ENCODE peak calls at places on chromosomes 5 and 9, in seven cellular contexts. T is adrenal gland; H is renal cortical epithelial cell; G is AG08396; L is HCT116; D is effector CD8-positive, alpha-beta T cell; A is WERI-Rb-1. M is an unnamed sample.
A peak's percentile ranks its signal among the peaks of the same experiment; 100 is the strongest.

GRCh38 chr9:136679431-136679941 is 7.8 kb downstream of the AGPAT2 start:
- DNase-seq in L (no peak), D (no peak), G (no peak), A (no peak), H (no peak), T (peak; percentile 80), M (no peak)

GRCh38 chr5:163595851-163596399 is 90.5 kb downstream of the MAT2B start:
- DNase-seq in G (no peak), D (no peak), T (no peak), H (no peak), A (peak; percentile 28), L (no peak), M (no peak)

GRCh38 chr9:69762527-69762926 is 2.7 kb upstream of the PTAR1 start:
- DNase-seq in D (no peak), G (no peak), T (no peak), A (no peak), L (no peak), H (no peak), M (no peak)

GRCh38 chr5:135462304-135462703 is 10.2 kb upstream of the TIFAB start:
- DNase-seq in H (peak; percentile 38), A (peak; percentile 93), D (peak; percentile 12), G (peak; percentile 62), L (peak; percentile 90), T (peak; percentile 59), M (peak; percentile 46)

GRCh38 chr5:96065577-96066385 is 104.1 kb upstream of the ELL2 start:
- DNase-seq in T (no peak), H (no peak), L (no peak), D (no peak), A (peak; percentile 39), G (no peak), M (no peak)

GRCh38 chr5:437281-437771 is 5.7 kb upstream of the EXOC3 start:
- DNase-seq in A (no peak), D (no peak), T (peak; percentile 46), H (no peak), G (no peak), L (no peak), M (no peak)

GRCh38 chr9:92468206-92468605 is 14.1 kb downstream of the ASPN start:
- DNase-seq in L (no peak), A (no peak), T (no peak), D (no peak), G (peak; percentile 25), H (peak; percentile 33), M (peak; percentile 77)

GRCh38 chr5:171336486-171337206 is 27.6 kb downstream of the TLX3 start:
- DNase-seq in H (peak; percentile 50), L (peak; percentile 42), D (no peak), T (peak; percentile 60), A (peak; percentile 52), G (peak; percentile 46), M (peak; percentile 61)

GRCh38 chr5:44365351-44365750 is 23.9 kb downstream of the FGF10 start:
- DNase-seq in T (no peak), L (no peak), A (no peak), G (no peak), D (no peak), H (peak; percentile 19), M (peak; percentile 78)

GRCh38 chr5:115815006-115815692 is 1.3 kb downstream of the CDO1 start:
- DNase-seq in G (no peak), D (no peak), T (no peak), L (no peak), A (no peak), H (no peak), M (peak; percentile 59)

GRCh38 chr9:106731910-106732309 is 131.1 kb upstream of the ZNF462 start:
- DNase-seq in H (no peak), L (no peak), T (no peak), D (no peak), A (peak; percentile 46), G (no peak), M (no peak)

GRCh38 chr5:97297063-97297715 is 114.1 kb upstream of the RIOK2 start:
- DNase-seq in G (peak; percentile 35), L (peak; percentile 60), T (no peak), D (no peak), H (no peak), A (peak; percentile 74), M (peak; percentile 40)

GRCh38 chr5:78521455-78521854 is 127.1 kb downstream of the LHFPL2 start:
- DNase-seq in H (no peak), T (no peak), A (no peak), D (no peak), L (no peak), G (no peak), M (no peak)

GRCh38 chr9:92242115-92242778 is 51.2 kb downstream of the IARS1 start:
- DNase-seq in D (no peak), T (peak; percentile 69), G (peak; percentile 54), L (no peak), A (no peak), H (peak; percentile 99), M (peak; percentile 97)

GRCh38 chr5:111810087-111810486 is 53.1 kb upstream of the NREP start:
- DNase-seq in A (no peak), D (no peak), H (peak; percentile 33), G (no peak), T (no peak), L (no peak), M (peak; percentile 21)

GRCh38 chr5:132435891-132436290 is 54.7 kb downstream of the IRF1 start:
- DNase-seq in H (no peak), G (no peak), L (no peak), T (peak; percentile 25), D (no peak), A (no peak), M (no peak)

GRCh38 chr9:137127301-137128157 is 11.4 kb upstream of the GRIN1 start:
- DNase-seq in A (no peak), H (no peak), D (no peak), G (no peak), L (no peak), T (no peak), M (no peak)

GRCh38 chr9:76725181-76725580 is 39.1 kb upstream of the PCA3 start:
- DNase-seq in L (no peak), A (no peak), H (no peak), G (no peak), T (no peak), D (no peak), M (no peak)

GRCh38 chr5:153569036-153569435 is 78.6 kb downstream of the GRIA1 start:
- DNase-seq in T (no peak), H (no peak), D (no peak), L (no peak), A (no peak), G (no peak), M (no peak)

GRCh38 chr5:107968998-107969397 is 298.3 kb upstream of the EFNA5 start:
- DNase-seq in L (no peak), A (no peak), G (peak; percentile 10), T (no peak), D (no peak), H (no peak), M (peak; percentile 74)

GRCh38 chr5:67310169-67310568 is 113.6 kb upstream of the CD180 start:
- DNase-seq in L (no peak), A (no peak), T (no peak), G (no peak), H (no peak), D (no peak), M (no peak)

GRCh38 chr5:132873930-132874271 is 433 bp downstream of the LEAP2 start:
- DNase-seq in H (no peak), L (no peak), G (no peak), A (no peak), D (no peak), T (no peak), M (no peak)

GRCh38 chr5:162323471-162323870 is 255.9 kb downstream of the GABRG2 start:
- DNase-seq in G (no peak), D (no peak), H (peak; percentile 81), A (no peak), T (peak; percentile 66), L (no peak), M (no peak)

GRCh38 chr5:10485142-10485795 is 43.6 kb downstream of the ROPN1L start:
- DNase-seq in L (peak; percentile 18), H (no peak), A (peak; percentile 76), G (peak; percentile 78), D (no peak), T (no peak), M (peak; percentile 90)

GRCh38 chr5:56215019-56215830 is 17.9 kb downstream of the ANKRD55 start:
- DNase-seq in D (no peak), G (no peak), L (no peak), H (no peak), A (no peak), T (no peak), M (no peak)

GRCh38 chr9:92378825-92379535 is 25.4 kb downstream of the OGN start:
- DNase-seq in A (no peak), D (no peak), H (no peak), G (no peak), T (no peak), L (no peak), M (peak; percentile 71)

GRCh38 chr5:6576861-6577501 is 55.9 kb downstream of the NSUN2 start:
- DNase-seq in T (peak; percentile 61), A (peak; percentile 74), H (peak; percentile 31), L (peak; percentile 44), G (peak; percentile 77), D (no peak), M (peak; percentile 66)

GRCh38 chr5:6731465-6732237 is 18.4 kb downstream of the TENT4A start:
- DNase-seq in T (peak; percentile 51), H (no peak), A (no peak), D (no peak), G (no peak), L (no peak), M (peak; percentile 64)

GRCh38 chr9:77453857-77454647 is 194.1 kb downstream of the GNA14 start:
- DNase-seq in L (no peak), A (no peak), T (no peak), H (no peak), D (no peak), G (no peak), M (no peak)

GRCh38 chr5:145989428-145989827 is 53.0 kb downstream of the SH3RF2 start:
- DNase-seq in L (no peak), G (no peak), T (no peak), H (no peak), D (no peak), A (no peak), M (no peak)

GRCh38 chr5:1010181-1010510 is 1.5 kb downstream of the NKD2 start:
- DNase-seq in A (peak; percentile 68), H (no peak), T (no peak), L (no peak), G (no peak), D (no peak), M (no peak)

GRCh38 chr9:102497709-102498108 is 497.4 kb upstream of the CYLC2 start:
- DNase-seq in A (peak; percentile 59), G (no peak), L (no peak), H (no peak), D (no peak), T (no peak), M (no peak)